ENCODE peak calls at places on chromosome 12, in ten cellular contexts. J is tibial artery, G is SHP77, L is GDM1, R is fibroblast of pulmonary artery, U is A172, E is renal cortical epithelial cell, P is germinal center, T is posterior cingulate gyrus, B is T-helper 17 cell. W is an unnamed sample.
A peak's percentile ranks its signal among the peaks of the same experiment; 100 is the strongest.

GRCh38 chr12:27142102-27142721 is 59.8 kb upstream of the C12orf71 start:
- DNase-seq in J (peak; percentile 68), G (peak; percentile 74), L (peak; percentile 61), R (peak; percentile 91), U (peak; percentile 67), E (peak; percentile 75), P (peak; percentile 64), T (no peak), B (no peak), W (peak; percentile 7)

GRCh38 chr12:127401005-127401404 is 866.0 kb upstream of the TMEM132C start:
- DNase-seq in J (no peak), G (no peak), L (no peak), R (peak; percentile 13), U (peak; percentile 62), E (no peak), P (no peak), T (no peak), B (no peak), W (no peak)

GRCh38 chr12:21852251-21852650 is 77.7 kb upstream of the KCNJ8 start:
- DNase-seq in J (no peak), G (no peak), L (no peak), R (peak; percentile 35), U (peak; percentile 43), E (no peak), P (no peak), T (no peak), B (no peak), W (no peak)

GRCh38 chr12:111544032-111544431 is 55.1 kb downstream of the ATXN2 start:
- DNase-seq in J (no peak), G (no peak), L (no peak), R (no peak), U (no peak), E (no peak), P (no peak), T (no peak), B (no peak), W (no peak)

GRCh38 chr12:120529641-120530314 is 820 bp upstream of the COQ5 start:
- DNase-seq in J (no peak), G (peak; percentile 32), L (peak; percentile 21), R (peak; percentile 50), U (peak; percentile 32), E (peak; percentile 74), P (peak; percentile 20), T (no peak), B (no peak), W (no peak)

GRCh38 chr12:79367016-79367575 is 323.7 kb downstream of the PAWR start:
- DNase-seq in J (no peak), G (no peak), L (no peak), R (no peak), U (no peak), E (no peak), P (no peak), T (no peak), B (no peak), W (no peak)

GRCh38 chr12:103130564-103130963 is 173.1 kb downstream of the ASCL1 start:
- DNase-seq in J (no peak), G (no peak), L (no peak), R (no peak), U (no peak), E (no peak), P (no peak), T (no peak), B (no peak), W (no peak)

GRCh38 chr12:25979563-25979962 is 21.1 kb downstream of the RASSF8 start:
- DNase-seq in J (no peak), G (no peak), L (no peak), R (peak; percentile 33), U (no peak), E (peak; percentile 69), P (no peak), T (no peak), B (no peak), W (no peak)

GRCh38 chr12:98256830-98257229 is 258.6 kb upstream of the TMPO start:
- DNase-seq in J (no peak), G (no peak), L (no peak), R (no peak), U (no peak), E (no peak), P (no peak), T (no peak), B (no peak), W (no peak)

GRCh38 chr12:121916719-121917118 is 1.7 kb upstream of the CFAP251 start:
- DNase-seq in J (no peak), G (no peak), L (no peak), R (peak; percentile 68), U (no peak), E (no peak), P (peak; percentile 63), T (no peak), B (no peak), W (no peak)

GRCh38 chr12:3732901-3733300 is 20.0 kb downstream of the CRACR2A start:
- DNase-seq in J (no peak), G (no peak), L (no peak), R (no peak), U (no peak), E (no peak), P (no peak), T (no peak), B (no peak), W (no peak)

GRCh38 chr12:45654002-45654401 is 75.5 kb upstream of the ARID2 start:
- DNase-seq in J (no peak), G (no peak), L (no peak), R (no peak), U (no peak), E (no peak), P (no peak), T (no peak), B (no peak), W (no peak)

W was measured in effector CD4-positive, alpha-beta T cell.